ENCODE peak calls at places on chromosomes 4 and X, in ten cellular contexts. One of them, this sample, is unnamed.

GRCh38 chr4:2354760-2355159 is 63.7 kb downstream of the ZFYVE28 start:
- DNase-seq in right cardiac atrium: peak; percentile 60
- DNase-seq in lower lobe of right lung: peak; percentile 43
- DNase-seq in B cell: peak; percentile 72
- DNase-seq in iPS-NIHi11: no peak
- DNase-seq in non-pigmented ciliary epithelial cell: no peak
- DNase-seq in fibroblast of lung: no peak
- DNase-seq in T-helper 2 cell treated with Interferon-gamma antibody and Interleukin-4, amounts not matched to agents 5 μg/mL and 100 μg/mL, for 36 hours: no peak
- DNase-seq in cardiac muscle cell: no peak
- DNase-seq in upper lobe of right lung: peak; percentile 56
- DNase-seq in this sample: peak; percentile 44

GRCh38 chrX:37349131-37350033 is at the start of gene PRRG1:
- DNase-seq in fibroblast of lung: peak; percentile 83
- DNase-seq in upper lobe of right lung: peak; percentile 89
- DNase-seq in lower lobe of right lung: peak; percentile 83
- DNase-seq in T-helper 2 cell treated with Interferon-gamma antibody and Interleukin-4, amounts not matched to agents 5 μg/mL and 100 μg/mL, for 36 hours: no peak
- DNase-seq in non-pigmented ciliary epithelial cell: no peak
- DNase-seq in right cardiac atrium: peak; percentile 91
- DNase-seq in cardiac muscle cell: peak; percentile 94
- DNase-seq in iPS-NIHi11: peak; percentile 72
- DNase-seq in B cell: no peak
- DNase-seq in this sample: peak; percentile 82

GRCh38 chr4:67437974-67438713 is 107.2 kb downstream of the CENPC start:
- DNase-seq in right cardiac atrium: no peak
- DNase-seq in iPS-NIHi11: no peak
- DNase-seq in T-helper 2 cell treated with Interferon-gamma antibody and Interleukin-4, amounts not matched to agents 5 μg/mL and 100 μg/mL, for 36 hours: no peak
- DNase-seq in fibroblast of lung: peak; percentile 53
- DNase-seq in B cell: no peak
- DNase-seq in upper lobe of right lung: no peak
- DNase-seq in non-pigmented ciliary epithelial cell: peak; percentile 68
- DNase-seq in cardiac muscle cell: no peak
- DNase-seq in lower lobe of right lung: no peak
- DNase-seq in this sample: no peak

GRCh38 chrX:103220511-103221406 is 5.9 kb downstream of the BEX4 start:
- DNase-seq in upper lobe of right lung: peak; percentile 64
- DNase-seq in right cardiac atrium: no peak
- DNase-seq in fibroblast of lung: no peak
- DNase-seq in lower lobe of right lung: peak; percentile 49
- DNase-seq in non-pigmented ciliary epithelial cell: no peak
- DNase-seq in T-helper 2 cell treated with Interferon-gamma antibody and Interleukin-4, amounts not matched to agents 5 μg/mL and 100 μg/mL, for 36 hours: no peak
- DNase-seq in B cell: no peak
- DNase-seq in cardiac muscle cell: no peak
- DNase-seq in iPS-NIHi11: no peak
- DNase-seq in this sample: no peak

GRCh38 chrX:21885568-21885967 is 29.8 kb downstream of the YY2 start:
- DNase-seq in lower lobe of right lung: no peak
- DNase-seq in upper lobe of right lung: no peak
- DNase-seq in iPS-NIHi11: no peak
- DNase-seq in non-pigmented ciliary epithelial cell: no peak
- DNase-seq in cardiac muscle cell: peak; percentile 71
- DNase-seq in B cell: no peak
- DNase-seq in T-helper 2 cell treated with Interferon-gamma antibody and Interleukin-4, amounts not matched to agents 5 μg/mL and 100 μg/mL, for 36 hours: no peak
- DNase-seq in right cardiac atrium: no peak
- DNase-seq in fibroblast of lung: peak; percentile 69
- DNase-seq in this sample: no peak

GRCh38 chr4:188190461-188190860 is 51.2 kb downstream of the TRIML1 start:
- DNase-seq in upper lobe of right lung: no peak
- DNase-seq in B cell: no peak
- DNase-seq in right cardiac atrium: no peak
- DNase-seq in iPS-NIHi11: no peak
- DNase-seq in fibroblast of lung: no peak
- DNase-seq in non-pigmented ciliary epithelial cell: no peak
- DNase-seq in lower lobe of right lung: no peak
- DNase-seq in cardiac muscle cell: no peak
- DNase-seq in T-helper 2 cell treated with Interferon-gamma antibody and Interleukin-4, amounts not matched to agents 5 μg/mL and 100 μg/mL, for 36 hours: no peak
- DNase-seq in this sample: no peak

GRCh38 chr4:185142911-185143595 is at the start of gene SLC25A4:
- DNase-seq in B cell: peak; percentile 97
- DNase-seq in iPS-NIHi11: peak; percentile 97
- DNase-seq in lower lobe of right lung: peak; percentile 88
- DNase-seq in T-helper 2 cell treated with Interferon-gamma antibody and Interleukin-4, amounts not matched to agents 5 μg/mL and 100 μg/mL, for 36 hours: peak; percentile 81
- DNase-seq in upper lobe of right lung: peak; percentile 93
- DNase-seq in non-pigmented ciliary epithelial cell: no peak
- DNase-seq in cardiac muscle cell: peak; percentile 96
- DNase-seq in right cardiac atrium: peak; percentile 97
- DNase-seq in fibroblast of lung: peak; percentile 65
- DNase-seq in this sample: peak; percentile 91

GRCh38 chr4:125010776-125011503 is 298.4 kb upstream of the ANKRD50 start:
- DNase-seq in right cardiac atrium: no peak
- DNase-seq in fibroblast of lung: peak; percentile 3
- DNase-seq in lower lobe of right lung: no peak
- DNase-seq in T-helper 2 cell treated with Interferon-gamma antibody and Interleukin-4, amounts not matched to agents 5 μg/mL and 100 μg/mL, for 36 hours: no peak
- DNase-seq in non-pigmented ciliary epithelial cell: no peak
- DNase-seq in cardiac muscle cell: no peak
- DNase-seq in iPS-NIHi11: peak; percentile 35
- DNase-seq in B cell: no peak
- DNase-seq in upper lobe of right lung: no peak
- DNase-seq in this sample: no peak

GRCh38 chr4:186216465-186217024 is 10.8 kb upstream of the KLKB1 start:
- DNase-seq in cardiac muscle cell: no peak
- DNase-seq in non-pigmented ciliary epithelial cell: no peak
- DNase-seq in T-helper 2 cell treated with Interferon-gamma antibody and Interleukin-4, amounts not matched to agents 5 μg/mL and 100 μg/mL, for 36 hours: no peak
- DNase-seq in upper lobe of right lung: no peak
- DNase-seq in iPS-NIHi11: no peak
- DNase-seq in B cell: no peak
- DNase-seq in lower lobe of right lung: no peak
- DNase-seq in right cardiac atrium: no peak
- DNase-seq in fibroblast of lung: no peak
- DNase-seq in this sample: no peak

GRCh38 chr4:6908397-6909112 is 1.1 kb upstream of the TBC1D14 start:
- DNase-seq in upper lobe of right lung: no peak
- DNase-seq in iPS-NIHi11: no peak
- DNase-seq in right cardiac atrium: no peak
- DNase-seq in non-pigmented ciliary epithelial cell: no peak
- DNase-seq in cardiac muscle cell: peak; percentile 32
- DNase-seq in T-helper 2 cell treated with Interferon-gamma antibody and Interleukin-4, amounts not matched to agents 5 μg/mL and 100 μg/mL, for 36 hours: no peak
- DNase-seq in fibroblast of lung: peak; percentile 57
- DNase-seq in lower lobe of right lung: no peak
- DNase-seq in B cell: no peak
- DNase-seq in this sample: peak; percentile 76

GRCh38 chrX:114152130-114152529 is 431.8 kb upstream of the HTR2C start:
- DNase-seq in cardiac muscle cell: no peak
- DNase-seq in upper lobe of right lung: no peak
- DNase-seq in fibroblast of lung: peak; percentile 59
- DNase-seq in iPS-NIHi11: no peak
- DNase-seq in B cell: no peak
- DNase-seq in non-pigmented ciliary epithelial cell: peak; percentile 50
- DNase-seq in lower lobe of right lung: no peak
- DNase-seq in right cardiac atrium: no peak
- DNase-seq in T-helper 2 cell treated with Interferon-gamma antibody and Interleukin-4, amounts not matched to agents 5 μg/mL and 100 μg/mL, for 36 hours: no peak
- DNase-seq in this sample: no peak

GRCh38 chrX:20620301-20620700 is 353.6 kb upstream of the RPS6KA3 start:
- DNase-seq in lower lobe of right lung: no peak
- DNase-seq in iPS-NIHi11: no peak
- DNase-seq in T-helper 2 cell treated with Interferon-gamma antibody and Interleukin-4, amounts not matched to agents 5 μg/mL and 100 μg/mL, for 36 hours: no peak
- DNase-seq in cardiac muscle cell: no peak
- DNase-seq in non-pigmented ciliary epithelial cell: no peak
- DNase-seq in upper lobe of right lung: no peak
- DNase-seq in right cardiac atrium: no peak
- DNase-seq in fibroblast of lung: peak; percentile 80
- DNase-seq in B cell: no peak
- DNase-seq in this sample: no peak

GRCh38 chr4:122602277-122603142 is 18.4 kb downstream of the IL21 start:
- DNase-seq in cardiac muscle cell: peak; percentile 51
- DNase-seq in T-helper 2 cell treated with Interferon-gamma antibody and Interleukin-4, amounts not matched to agents 5 μg/mL and 100 μg/mL, for 36 hours: no peak
- DNase-seq in right cardiac atrium: no peak
- DNase-seq in upper lobe of right lung: no peak
- DNase-seq in fibroblast of lung: peak; percentile 38
- DNase-seq in iPS-NIHi11: peak; percentile 22
- DNase-seq in B cell: no peak
- DNase-seq in non-pigmented ciliary epithelial cell: no peak
- DNase-seq in lower lobe of right lung: no peak
- DNase-seq in this sample: no peak

GRCh38 chr4:139559692-139560091 is 3.7 kb upstream of the SETD7 start:
- DNase-seq in iPS-NIHi11: no peak
- DNase-seq in B cell: no peak
- DNase-seq in upper lobe of right lung: no peak
- DNase-seq in lower lobe of right lung: no peak
- DNase-seq in cardiac muscle cell: peak; percentile 55
- DNase-seq in T-helper 2 cell treated with Interferon-gamma antibody and Interleukin-4, amounts not matched to agents 5 μg/mL and 100 μg/mL, for 36 hours: no peak
- DNase-seq in non-pigmented ciliary epithelial cell: no peak
- DNase-seq in fibroblast of lung: no peak
- DNase-seq in right cardiac atrium: no peak
- DNase-seq in this sample: no peak

GRCh38 chrX:146602246-146602645 is 207.3 kb upstream of the CXorf51B start:
- DNase-seq in right cardiac atrium: no peak
- DNase-seq in T-helper 2 cell treated with Interferon-gamma antibody and Interleukin-4, amounts not matched to agents 5 μg/mL and 100 μg/mL, for 36 hours: no peak
- DNase-seq in lower lobe of right lung: no peak
- DNase-seq in non-pigmented ciliary epithelial cell: no peak
- DNase-seq in iPS-NIHi11: no peak
- DNase-seq in fibroblast of lung: no peak
- DNase-seq in B cell: no peak
- DNase-seq in upper lobe of right lung: no peak
- DNase-seq in cardiac muscle cell: no peak
- DNase-seq in this sample: no peak

GRCh38 chr4:1153567-1154090 is 18.8 kb downstream of the SPON2 start:
- DNase-seq in iPS-NIHi11: no peak
- DNase-seq in right cardiac atrium: no peak
- DNase-seq in cardiac muscle cell: no peak
- DNase-seq in fibroblast of lung: no peak
- DNase-seq in T-helper 2 cell treated with Interferon-gamma antibody and Interleukin-4, amounts not matched to agents 5 μg/mL and 100 μg/mL, for 36 hours: no peak
- DNase-seq in B cell: no peak
- DNase-seq in non-pigmented ciliary epithelial cell: no peak
- DNase-seq in upper lobe of right lung: no peak
- DNase-seq in lower lobe of right lung: no peak
- DNase-seq in this sample: no peak

GRCh38 chr4:181271241-181271640 is 972.0 kb upstream of the TENM3 start:
- DNase-seq in B cell: no peak
- DNase-seq in cardiac muscle cell: no peak
- DNase-seq in right cardiac atrium: no peak
- DNase-seq in non-pigmented ciliary epithelial cell: no peak
- DNase-seq in fibroblast of lung: no peak
- DNase-seq in T-helper 2 cell treated with Interferon-gamma antibody and Interleukin-4, amounts not matched to agents 5 μg/mL and 100 μg/mL, for 36 hours: no peak
- DNase-seq in upper lobe of right lung: no peak
- DNase-seq in lower lobe of right lung: no peak
- DNase-seq in iPS-NIHi11: no peak
- DNase-seq in this sample: no peak

GRCh38 chr4:99033956-99034355 is 38.4 kb downstream of the METAP1 start:
- DNase-seq in right cardiac atrium: no peak
- DNase-seq in B cell: no peak
- DNase-seq in cardiac muscle cell: no peak
- DNase-seq in non-pigmented ciliary epithelial cell: peak; percentile 18
- DNase-seq in fibroblast of lung: peak; percentile 80
- DNase-seq in lower lobe of right lung: no peak
- DNase-seq in T-helper 2 cell treated with Interferon-gamma antibody and Interleukin-4, amounts not matched to agents 5 μg/mL and 100 μg/mL, for 36 hours: no peak
- DNase-seq in iPS-NIHi11: no peak
- DNase-seq in upper lobe of right lung: no peak
- DNase-seq in this sample: no peak

GRCh38 chr4:90120037-90120436 is 7.2 kb upstream of the CCSER1 start:
- DNase-seq in right cardiac atrium: no peak
- DNase-seq in non-pigmented ciliary epithelial cell: no peak
- DNase-seq in fibroblast of lung: no peak
- DNase-seq in upper lobe of right lung: no peak
- DNase-seq in T-helper 2 cell treated with Interferon-gamma antibody and Interleukin-4, amounts not matched to agents 5 μg/mL and 100 μg/mL, for 36 hours: no peak
- DNase-seq in iPS-NIHi11: no peak
- DNase-seq in cardiac muscle cell: no peak
- DNase-seq in B cell: no peak
- DNase-seq in lower lobe of right lung: no peak
- DNase-seq in this sample: no peak

GRCh38 chrX:66074920-66075879 is 35.3 kb upstream of the VSIG4 start:
- DNase-seq in lower lobe of right lung: peak; percentile 58
- DNase-seq in B cell: no peak
- DNase-seq in cardiac muscle cell: no peak
- DNase-seq in iPS-NIHi11: no peak
- DNase-seq in T-helper 2 cell treated with Interferon-gamma antibody and Interleukin-4, amounts not matched to agents 5 μg/mL and 100 μg/mL, for 36 hours: peak; percentile 52
- DNase-seq in upper lobe of right lung: no peak
- DNase-seq in non-pigmented ciliary epithelial cell: no peak
- DNase-seq in right cardiac atrium: peak; percentile 73
- DNase-seq in fibroblast of lung: no peak
- DNase-seq in this sample: no peak